ENCODE peak calls at places on chromosomes 4 and X, in six cellular contexts. One of them, this sample, is unnamed.
A peak's percentile ranks its signal among the peaks of the same experiment; 100 is the strongest.

GRCh38 chr4:45100936-45101818 is 374.8 kb upstream of the GNPDA2 start:
- DNase-seq in endothelial cell of umbilical vein: no peak
- DNase-seq in cardiac muscle cell: no peak
- DNase-seq in heart left ventricle: no peak
- DNase-seq in PC-3: no peak
- DNase-seq in right atrium auricular region: no peak
- DNase-seq in this sample: peak; percentile 2

GRCh38 chr4:128570380-128570779 is 239.1 kb upstream of the JADE1 start:
- DNase-seq in endothelial cell of umbilical vein: peak; percentile 41
- DNase-seq in cardiac muscle cell: peak; percentile 61
- DNase-seq in heart left ventricle: peak; percentile 41
- DNase-seq in PC-3: peak; percentile 33
- DNase-seq in right atrium auricular region: peak; percentile 82
- DNase-seq in this sample: peak; percentile 30

GRCh38 chr4:36292551-36293188 is 11.3 kb downstream of the DTHD1 start:
- DNase-seq in endothelial cell of umbilical vein: no peak
- DNase-seq in cardiac muscle cell: no peak
- DNase-seq in heart left ventricle: no peak
- DNase-seq in PC-3: no peak
- DNase-seq in right atrium auricular region: no peak
- DNase-seq in this sample: no peak

GRCh38 chr4:9891740-9892139 is 110.3 kb downstream of the DRD5 start:
- DNase-seq in endothelial cell of umbilical vein: no peak
- DNase-seq in cardiac muscle cell: no peak
- DNase-seq in heart left ventricle: no peak
- DNase-seq in PC-3: no peak
- DNase-seq in right atrium auricular region: no peak
- DNase-seq in this sample: no peak

GRCh38 chrX:97168646-97169045 is 284.9 kb downstream of the RPA4 start:
- DNase-seq in endothelial cell of umbilical vein: no peak
- DNase-seq in cardiac muscle cell: no peak
- DNase-seq in heart left ventricle: no peak
- DNase-seq in PC-3: no peak
- DNase-seq in right atrium auricular region: no peak
- DNase-seq in this sample: no peak

GRCh38 chrX:56759736-56760409 is 30.8 kb downstream of the NBDY start:
- DNase-seq in endothelial cell of umbilical vein: no peak
- DNase-seq in cardiac muscle cell: no peak
- DNase-seq in heart left ventricle: no peak
- DNase-seq in PC-3: no peak
- DNase-seq in right atrium auricular region: no peak
- DNase-seq in this sample: no peak

GRCh38 chrX:129653985-129654651 is 638 bp downstream of the APLN start:
- DNase-seq in endothelial cell of umbilical vein: no peak
- DNase-seq in cardiac muscle cell: no peak
- DNase-seq in heart left ventricle: no peak
- DNase-seq in PC-3: peak; percentile 35
- DNase-seq in right atrium auricular region: peak; percentile 57
- DNase-seq in this sample: no peak

GRCh38 chr4:3297066-3297859 is 4.4 kb downstream of the RGS12 start:
- DNase-seq in endothelial cell of umbilical vein: no peak
- DNase-seq in cardiac muscle cell: no peak
- DNase-seq in heart left ventricle: no peak
- DNase-seq in PC-3: no peak
- DNase-seq in right atrium auricular region: no peak
- DNase-seq in this sample: no peak

GRCh38 chrX:723781-724180 is 93.2 kb downstream of the SHOX start:
- DNase-seq in endothelial cell of umbilical vein: no peak
- DNase-seq in cardiac muscle cell: peak; percentile 1
- DNase-seq in heart left ventricle: no peak
- DNase-seq in PC-3: no peak
- DNase-seq in right atrium auricular region: no peak
- DNase-seq in this sample: no peak

GRCh38 chr4:159269143-159269542 is 166.3 kb downstream of the RAPGEF2 start:
- DNase-seq in endothelial cell of umbilical vein: no peak
- DNase-seq in cardiac muscle cell: no peak
- DNase-seq in heart left ventricle: no peak
- DNase-seq in PC-3: no peak
- DNase-seq in right atrium auricular region: no peak
- DNase-seq in this sample: no peak

GRCh38 chrX:88202149-88202548 is 544.9 kb upstream of the CPXCR1 start:
- DNase-seq in endothelial cell of umbilical vein: no peak
- DNase-seq in cardiac muscle cell: no peak
- DNase-seq in heart left ventricle: no peak
- DNase-seq in PC-3: no peak
- DNase-seq in right atrium auricular region: no peak
- DNase-seq in this sample: no peak

GRCh38 chrX:145292208-145292607 is 44.9 kb downstream of the SPANXN1 start:
- DNase-seq in endothelial cell of umbilical vein: no peak
- DNase-seq in cardiac muscle cell: no peak
- DNase-seq in heart left ventricle: no peak
- DNase-seq in PC-3: peak; percentile 22
- DNase-seq in right atrium auricular region: no peak
- DNase-seq in this sample: no peak

GRCh38 chr4:39285853-39286252 is 80.3 kb downstream of the RFC1 start:
- DNase-seq in endothelial cell of umbilical vein: no peak
- DNase-seq in cardiac muscle cell: no peak
- DNase-seq in heart left ventricle: no peak
- DNase-seq in PC-3: no peak
- DNase-seq in right atrium auricular region: no peak
- DNase-seq in this sample: no peak

GRCh38 chrX:123962006-123962485 is 540 bp downstream of the STAG2 start:
- DNase-seq in endothelial cell of umbilical vein: no peak
- DNase-seq in cardiac muscle cell: peak; percentile 7
- DNase-seq in heart left ventricle: no peak
- DNase-seq in PC-3: no peak
- DNase-seq in right atrium auricular region: no peak
- DNase-seq in this sample: no peak

GRCh38 chrX:103520391-103520790 is 1.1 kb upstream of the RAB40A start:
- DNase-seq in endothelial cell of umbilical vein: no peak
- DNase-seq in cardiac muscle cell: peak; percentile 81
- DNase-seq in heart left ventricle: no peak
- DNase-seq in PC-3: peak; percentile 58
- DNase-seq in right atrium auricular region: no peak
- DNase-seq in this sample: no peak

GRCh38 chr4:1842993-1843448 is 12.9 kb downstream of the LETM1 start:
- DNase-seq in endothelial cell of umbilical vein: peak; percentile 40
- DNase-seq in cardiac muscle cell: peak; percentile 85
- DNase-seq in heart left ventricle: peak; percentile 56
- DNase-seq in PC-3: peak; percentile 47
- DNase-seq in right atrium auricular region: no peak
- DNase-seq in this sample: no peak

GRCh38 chr4:137514401-137515116 is 17.7 kb downstream of the PCDH18 start:
- DNase-seq in endothelial cell of umbilical vein: no peak
- DNase-seq in cardiac muscle cell: no peak
- DNase-seq in heart left ventricle: no peak
- DNase-seq in PC-3: no peak
- DNase-seq in right atrium auricular region: no peak
- DNase-seq in this sample: no peak

GRCh38 chr4:41323186-41323585 is 66.5 kb downstream of the UCHL1 start:
- DNase-seq in endothelial cell of umbilical vein: no peak
- DNase-seq in cardiac muscle cell: peak; percentile 27
- DNase-seq in heart left ventricle: no peak
- DNase-seq in PC-3: no peak
- DNase-seq in right atrium auricular region: no peak
- DNase-seq in this sample: no peak

GRCh38 chr4:159395693-159396092 is 292.8 kb downstream of the RAPGEF2 start:
- DNase-seq in endothelial cell of umbilical vein: no peak
- DNase-seq in cardiac muscle cell: no peak
- DNase-seq in heart left ventricle: no peak
- DNase-seq in PC-3: no peak
- DNase-seq in right atrium auricular region: no peak
- DNase-seq in this sample: no peak

GRCh38 chr4:147480891-147481576 is at the start of gene EDNRA:
- DNase-seq in endothelial cell of umbilical vein: no peak
- DNase-seq in cardiac muscle cell: peak; percentile 60
- DNase-seq in heart left ventricle: peak; percentile 58
- DNase-seq in PC-3: peak; percentile 12
- DNase-seq in right atrium auricular region: no peak
- DNase-seq in this sample: no peak

GRCh38 chrX:155983326-155983725 is 14.2 kb upstream of the IL9R start:
- DNase-seq in endothelial cell of umbilical vein: no peak
- DNase-seq in cardiac muscle cell: no peak
- DNase-seq in heart left ventricle: no peak
- DNase-seq in PC-3: no peak
- DNase-seq in right atrium auricular region: no peak
- DNase-seq in this sample: no peak

GRCh38 chr4:3302786-3303444 is 10.1 kb downstream of the RGS12 start:
- DNase-seq in endothelial cell of umbilical vein: no peak
- DNase-seq in cardiac muscle cell: no peak
- DNase-seq in heart left ventricle: no peak
- DNase-seq in PC-3: no peak
- DNase-seq in right atrium auricular region: no peak
- DNase-seq in this sample: no peak

GRCh38 chr4:15882675-15883086 is 55.9 kb downstream of the FGFBP1 start:
- DNase-seq in endothelial cell of umbilical vein: peak; percentile 72
- DNase-seq in cardiac muscle cell: peak; percentile 90
- DNase-seq in heart left ventricle: peak; percentile 53
- DNase-seq in PC-3: peak; percentile 82
- DNase-seq in right atrium auricular region: peak; percentile 63
- DNase-seq in this sample: peak; percentile 52

GRCh38 chr4:38734886-38735285 is 47.9 kb downstream of the TLR10 start:
- DNase-seq in endothelial cell of umbilical vein: no peak
- DNase-seq in cardiac muscle cell: no peak
- DNase-seq in heart left ventricle: no peak
- DNase-seq in PC-3: no peak
- DNase-seq in right atrium auricular region: no peak
- DNase-seq in this sample: no peak

GRCh38 chr4:123564758-123565346 is 168.3 kb downstream of the SPRY1 start:
- DNase-seq in endothelial cell of umbilical vein: peak; percentile 74
- DNase-seq in cardiac muscle cell: peak; percentile 86
- DNase-seq in heart left ventricle: no peak
- DNase-seq in PC-3: peak; percentile 78
- DNase-seq in right atrium auricular region: no peak
- DNase-seq in this sample: no peak

DNA sequence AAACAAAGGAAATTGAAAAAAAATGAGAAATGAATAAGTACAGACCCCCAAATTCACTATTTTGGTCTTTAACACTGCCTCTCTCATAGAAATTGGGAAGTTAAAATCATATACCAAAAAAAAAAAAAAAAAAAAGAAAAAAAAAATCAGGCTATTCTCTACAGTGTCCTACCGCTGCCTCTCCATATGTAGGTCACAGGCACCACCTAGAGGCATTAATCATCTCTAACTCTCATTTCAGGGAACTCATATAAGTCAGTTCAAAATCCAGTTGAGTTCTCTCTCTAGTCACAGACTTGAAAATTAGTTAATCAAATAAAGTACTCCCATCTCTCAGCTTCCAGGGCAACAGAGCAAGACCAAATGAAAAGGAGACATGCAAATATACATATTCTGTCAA is 47.9 kb downstream of the COX18 start:
- DNase-seq in endothelial cell of umbilical vein: peak; percentile 63
- DNase-seq in cardiac muscle cell: peak; percentile 77
- DNase-seq in heart left ventricle: no peak
- DNase-seq in PC-3: peak; percentile 80
- DNase-seq in right atrium auricular region: no peak
- DNase-seq in this sample: peak; percentile 10
- TF ChIP-seq CTCF in endothelial cell of umbilical vein: peak; percentile 20
- TF ChIP-seq CTCF in cardiac muscle cell: peak; percentile 49
- TF ChIP-seq CTCF in heart left ventricle: peak; percentile 6
- TF ChIP-seq CTCF in PC-3: peak; percentile 85
- TF ChIP-seq CTCF in right atrium auricular region: peak; percentile 26
- TF ChIP-seq CTCF in this sample: no peak

DNA sequence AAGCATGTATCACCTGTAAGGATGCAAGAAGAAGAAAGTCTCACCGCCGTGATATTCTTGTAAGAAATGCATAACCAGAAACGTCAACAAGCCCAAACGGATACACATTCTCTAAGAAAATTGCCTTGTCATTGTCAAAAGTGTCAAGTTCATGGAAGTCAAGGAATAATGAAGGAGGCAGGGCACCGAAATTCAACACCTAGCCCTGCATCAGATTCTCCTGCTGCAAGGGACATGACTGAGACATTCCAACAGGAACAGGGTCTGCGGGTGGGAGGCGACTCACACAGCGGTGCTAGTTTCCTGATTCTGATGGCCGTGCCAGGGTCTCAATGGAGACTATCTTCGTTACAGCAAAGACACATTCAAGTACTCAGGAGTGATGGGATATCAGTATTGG is 26.7 kb downstream of the IRF2 start:
- DNase-seq in endothelial cell of umbilical vein: no peak
- DNase-seq in cardiac muscle cell: no peak
- DNase-seq in heart left ventricle: no peak
- DNase-seq in PC-3: no peak
- DNase-seq in right atrium auricular region: no peak
- DNase-seq in this sample: no peak
- H3K4me1 ChIP-seq in endothelial cell of umbilical vein: peaks cover 14% of the 10 kb centered on the region
- H3K4me1 ChIP-seq in cardiac muscle cell: no peaks in the 10 kb centered on the region
- H3K4me1 ChIP-seq in heart left ventricle: peaks cover 94% of the 10 kb centered on the region
- H3K4me1 ChIP-seq in PC-3: peaks cover 11% of the 10 kb centered on the region
- H3K4me1 ChIP-seq in right atrium auricular region: no peaks in the 10 kb centered on the region
- H3K4me1 ChIP-seq in this sample: peaks cover 20% of the 10 kb centered on the region

GRCh38 chr4:770022-770421 is 55.9 kb downstream of the CPLX1 start:
- DNase-seq in endothelial cell of umbilical vein: no peak
- DNase-seq in cardiac muscle cell: no peak
- DNase-seq in heart left ventricle: peak; percentile 5
- DNase-seq in PC-3: no peak
- DNase-seq in right atrium auricular region: no peak
- DNase-seq in this sample: no peak
- H3K36me3 ChIP-seq in endothelial cell of umbilical vein: peaks cover 13% of the 10 kb centered on the region
- H3K36me3 ChIP-seq in cardiac muscle cell: peaks cover 10% of the 10 kb centered on the region
- H3K36me3 ChIP-seq in heart left ventricle: peaks cover 7% of the 10 kb centered on the region
- H3K36me3 ChIP-seq in PC-3: peaks cover 9% of the 10 kb centered on the region
- H3K36me3 ChIP-seq in right atrium auricular region: peaks cover 68% of the 10 kb centered on the region
- H3K36me3 ChIP-seq in this sample: no peaks in the 10 kb centered on the region

GRCh38 chr4:151460434-151460833 is 51.5 kb downstream of the FHIP1A start:
- DNase-seq in endothelial cell of umbilical vein: no peak
- DNase-seq in cardiac muscle cell: no peak
- DNase-seq in heart left ventricle: no peak
- DNase-seq in PC-3: no peak
- DNase-seq in right atrium auricular region: no peak
- DNase-seq in this sample: no peak

GRCh38 chr4:151459380-151459779 is 50.4 kb downstream of the FHIP1A start:
- DNase-seq in endothelial cell of umbilical vein: no peak
- DNase-seq in cardiac muscle cell: no peak
- DNase-seq in heart left ventricle: no peak
- DNase-seq in PC-3: peak; percentile 54
- DNase-seq in right atrium auricular region: no peak
- DNase-seq in this sample: no peak

GRCh38 chr4:151458148-151458547 is 49.2 kb downstream of the FHIP1A start:
- DNase-seq in endothelial cell of umbilical vein: no peak
- DNase-seq in cardiac muscle cell: no peak
- DNase-seq in heart left ventricle: no peak
- DNase-seq in PC-3: no peak
- DNase-seq in right atrium auricular region: no peak
- DNase-seq in this sample: no peak

GRCh38 chr4:151454513-151454912 is 45.5 kb downstream of the FHIP1A start:
- DNase-seq in endothelial cell of umbilical vein: no peak
- DNase-seq in cardiac muscle cell: no peak
- DNase-seq in heart left ventricle: no peak
- DNase-seq in PC-3: no peak
- DNase-seq in right atrium auricular region: no peak
- DNase-seq in this sample: no peak

DNA sequence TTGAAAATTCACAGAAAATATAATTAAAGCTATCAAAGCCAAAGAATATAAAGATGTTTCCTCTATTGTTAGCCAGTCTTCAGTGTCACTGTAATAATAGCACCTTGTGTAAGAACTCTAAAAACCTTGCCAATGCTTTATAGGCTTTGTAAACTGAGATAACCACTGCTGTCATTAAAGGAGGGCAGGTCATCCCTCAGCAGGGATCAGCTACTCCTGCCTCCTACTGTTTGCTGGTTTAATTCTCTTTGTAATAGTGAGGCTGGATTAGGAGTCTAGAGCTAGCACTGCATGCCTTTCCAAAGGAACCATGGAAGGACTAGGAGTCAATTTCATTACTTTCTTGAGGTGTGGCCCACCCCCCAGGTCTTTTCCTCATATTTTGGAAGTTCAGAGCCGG is 46.2 kb downstream of the FHIP1A start:
- DNase-seq in endothelial cell of umbilical vein: no peak
- DNase-seq in cardiac muscle cell: no peak
- DNase-seq in heart left ventricle: no peak
- DNase-seq in PC-3: no peak
- DNase-seq in right atrium auricular region: no peak
- DNase-seq in this sample: no peak
- TF ChIP-seq CTCF in endothelial cell of umbilical vein: no peak
- TF ChIP-seq CTCF in cardiac muscle cell: no peak
- TF ChIP-seq CTCF in heart left ventricle: no peak
- TF ChIP-seq CTCF in PC-3: peak; percentile 20
- TF ChIP-seq CTCF in right atrium auricular region: no peak
- TF ChIP-seq CTCF in this sample: no peak

This sample was measured in mucosa of descending colon.